ENCODE peak calls at places on chromosomes 2 and 18, in nine cellular contexts. B, L, R, V, Y, M, S, G and Q are unnamed samples.

GRCh38 chr2:136242687-136243277 is 124.8 kb upstream of the CXCR4 start:
- DNase-seq in B (no peak), Y (no peak), M (peak), L (no peak), R (no peak), S (no peak), V (no peak), G (peak), Q (no peak)

GRCh38 chr2:147782521-147782920 is 62.3 kb upstream of the ACVR2A start:
- DNase-seq in M (peak), L (no peak), S (no peak), V (no peak), R (no peak), Y (peak), G (peak), B (no peak), Q (no peak)

GRCh38 chr2:74369976-74370375 is 10.1 kb downstream of the DCTN1 start:
- DNase-seq in S (no peak), M (no peak), V (no peak), R (no peak), G (no peak), B (no peak), L (no peak), Y (no peak), Q (no peak)

GRCh38 chr2:56132138-56132537 is 51.7 kb upstream of the CCDC85A start:
- DNase-seq in L (peak), R (no peak), S (peak), B (no peak), M (peak), Y (peak), V (no peak), G (peak), Q (peak)

GRCh38 chr18:5975111-5975622 is 79.8 kb upstream of the TMEM200C start:
- DNase-seq in Y (no peak), M (peak), S (no peak), V (no peak), G (peak), B (no peak), L (no peak), R (peak), Q (no peak)

GRCh38 chr2:10482460-10482859 is 34.3 kb upstream of the ODC1 start:
- DNase-seq in R (no peak), S (no peak), B (no peak), Y (no peak), G (no peak), M (no peak), V (no peak), L (no peak), Q (no peak)

GRCh38 chr2:19796036-19796703 is 105.6 kb downstream of the TTC32 start:
- DNase-seq in R (peak), B (no peak), M (no peak), V (no peak), Y (peak), S (peak), L (no peak), G (peak), Q (no peak)

GRCh38 chr2:234240917-234241316 is 190.4 kb downstream of the SPP2 start:
- DNase-seq in M (peak), B (no peak), V (no peak), Y (peak), G (peak), R (peak), S (no peak), L (no peak), Q (no peak)

GRCh38 chr2:135701442-135701841 is 40.2 kb upstream of the UBXN4 start:
- DNase-seq in M (no peak), G (peak), V (no peak), L (no peak), Y (peak), B (no peak), R (peak), S (no peak), Q (no peak)

GRCh38 chr2:216070195-216070594 is 11.4 kb downstream of the PECR start:
- DNase-seq in B (no peak), S (no peak), R (no peak), Y (no peak), G (no peak), V (no peak), L (no peak), M (no peak), Q (no peak)

GRCh38 chr2:83744830-83745229 is 714.2 kb downstream of the SUCLG1 start:
- DNase-seq in M (no peak), R (no peak), B (no peak), L (no peak), S (no peak), G (no peak), V (no peak), Y (no peak), Q (no peak)

GRCh38 chr2:145404690-145405089 is 884.8 kb upstream of the ZEB2 start:
- DNase-seq in M (no peak), Y (no peak), S (no peak), V (no peak), G (no peak), L (no peak), B (no peak), R (no peak), Q (no peak)

GRCh38 chr2:159399716-159400525 is 113.4 kb upstream of the WDSUB1 start:
- DNase-seq in Y (peak), G (peak), S (no peak), L (peak), M (no peak), V (no peak), B (no peak), R (peak), Q (no peak)

GRCh38 chr2:195815083-195815482 is 158.1 kb downstream of the SLC39A10 start:
- DNase-seq in L (no peak), R (no peak), G (no peak), M (no peak), S (no peak), Y (no peak), B (no peak), V (no peak), Q (no peak)

GRCh38 chr2:3297523-3297922 is 80.1 kb downstream of the EIPR1 start:
- DNase-seq in V (no peak), G (no peak), M (no peak), B (no peak), R (no peak), Y (no peak), S (no peak), L (no peak), Q (no peak)

GRCh38 chr2:17971531-17971930 is 93.1 kb downstream of the KCNS3 start:
- DNase-seq in B (no peak), G (no peak), V (no peak), R (no peak), Y (no peak), S (no peak), L (no peak), M (no peak), Q (no peak)

GRCh38 chr18:12310762-12311161 is 2.7 kb downstream of the TUBB6 start:
- DNase-seq in M (no peak), V (no peak), R (no peak), L (no peak), S (no peak), B (peak), Y (no peak), G (no peak), Q (no peak)

GRCh38 chr18:41992066-41992465 is 37.0 kb downstream of the PIK3C3 start:
- DNase-seq in R (no peak), L (no peak), S (no peak), Y (no peak), M (peak), G (peak), V (no peak), B (no peak), Q (no peak)

GRCh38 chr2:26711457-26712155 is 19.1 kb downstream of the KCNK3 start:
- DNase-seq in Y (no peak), L (no peak), V (no peak), G (no peak), R (no peak), B (no peak), S (no peak), M (no peak), Q (no peak)

GRCh38 chr2:145012214-145012670 is 492.3 kb upstream of the ZEB2 start:
- DNase-seq in L (peak), Y (peak), R (peak), S (no peak), V (no peak), B (no peak), M (no peak), G (peak), Q (no peak)

GRCh38 chr2:37925063-37925897 is at the start of gene RMDN2:
- DNase-seq in S (peak), M (peak), R (peak), Y (peak), G (peak), L (peak), B (peak), V (peak), Q (peak)

GRCh38 chr2:16394072-16394985 is 271.3 kb downstream of the CYRIA start:
- DNase-seq in G (no peak), M (no peak), L (no peak), B (no peak), R (no peak), S (peak), Y (no peak), V (no peak), Q (no peak)

GRCh38 chr2:165648826-165649225 is 145.2 kb downstream of the GALNT3 start:
- DNase-seq in B (no peak), S (peak), G (no peak), R (no peak), Y (no peak), L (no peak), M (no peak), V (no peak), Q (no peak)

GRCh38 chr18:42183746-42184145 is 228.7 kb downstream of the PIK3C3 start:
- DNase-seq in B (no peak), V (no peak), Y (peak), S (no peak), M (peak), R (peak), L (no peak), G (peak), Q (no peak)

GRCh38 chr18:54712758-54713157 is 115.5 kb upstream of the RAB27B start:
- DNase-seq in B (no peak), R (no peak), V (no peak), Y (no peak), M (no peak), G (no peak), L (no peak), S (no peak), Q (no peak)